ENCODE peak calls at places on chromosome 12, in nine cellular contexts. One of them, this sample, is unnamed.

GRCh38 chr12:48750769-48751356 is 34.4 kb upstream of the CCNT1 start:
- DNase-seq in body of pancreas: no peak
- DNase-seq in CD4-positive, alpha-beta memory T cell: no peak
- DNase-seq in neural progenitor cell: no peak
- DNase-seq in colonic mucosa: no peak
- DNase-seq in cardiac fibroblast: peak
- DNase-seq in HFF-Myc: no peak
- DNase-seq in astrocyte of the cerebellum: no peak
- DNase-seq in ovary: no peak
- DNase-seq in this sample: no peak

GRCh38 chr12:25388216-25388615 is 137.5 kb upstream of the KRAS start:
- DNase-seq in CD4-positive, alpha-beta memory T cell: peak
- DNase-seq in cardiac fibroblast: no peak
- DNase-seq in colonic mucosa: peak
- DNase-seq in ovary: no peak
- DNase-seq in astrocyte of the cerebellum: peak
- DNase-seq in body of pancreas: no peak
- DNase-seq in HFF-Myc: no peak
- DNase-seq in neural progenitor cell: no peak
- DNase-seq in this sample: no peak

GRCh38 chr12:63855299-63855698 is 10.8 kb downstream of the SRGAP1 start:
- DNase-seq in neural progenitor cell: no peak
- DNase-seq in CD4-positive, alpha-beta memory T cell: no peak
- DNase-seq in colonic mucosa: no peak
- DNase-seq in HFF-Myc: no peak
- DNase-seq in astrocyte of the cerebellum: no peak
- DNase-seq in cardiac fibroblast: no peak
- DNase-seq in ovary: no peak
- DNase-seq in body of pancreas: no peak
- DNase-seq in this sample: no peak

GRCh38 chr12:26319511-26319910 is 124.1 kb downstream of the SSPN start:
- DNase-seq in ovary: peak
- DNase-seq in body of pancreas: peak
- DNase-seq in HFF-Myc: no peak
- DNase-seq in cardiac fibroblast: peak
- DNase-seq in CD4-positive, alpha-beta memory T cell: no peak
- DNase-seq in neural progenitor cell: no peak
- DNase-seq in astrocyte of the cerebellum: peak
- DNase-seq in colonic mucosa: no peak
- DNase-seq in this sample: no peak

GRCh38 chr12:120222288-120222832 is 21.4 kb upstream of the RPLP0 start:
- DNase-seq in HFF-Myc: no peak
- DNase-seq in neural progenitor cell: no peak
- DNase-seq in colonic mucosa: no peak
- DNase-seq in body of pancreas: no peak
- DNase-seq in cardiac fibroblast: no peak
- DNase-seq in ovary: no peak
- DNase-seq in CD4-positive, alpha-beta memory T cell: no peak
- DNase-seq in astrocyte of the cerebellum: no peak
- DNase-seq in this sample: no peak

GRCh38 chr12:47218191-47218654 is 138.5 kb upstream of the AMIGO2 start:
- DNase-seq in body of pancreas: no peak
- DNase-seq in neural progenitor cell: no peak
- DNase-seq in CD4-positive, alpha-beta memory T cell: peak
- DNase-seq in HFF-Myc: no peak
- DNase-seq in astrocyte of the cerebellum: no peak
- DNase-seq in colonic mucosa: no peak
- DNase-seq in ovary: no peak
- DNase-seq in cardiac fibroblast: no peak
- DNase-seq in this sample: no peak

GRCh38 chr12:79441534-79441933 is 249.2 kb downstream of the PAWR start:
- DNase-seq in colonic mucosa: no peak
- DNase-seq in neural progenitor cell: no peak
- DNase-seq in ovary: no peak
- DNase-seq in HFF-Myc: no peak
- DNase-seq in astrocyte of the cerebellum: no peak
- DNase-seq in cardiac fibroblast: peak
- DNase-seq in body of pancreas: no peak
- DNase-seq in CD4-positive, alpha-beta memory T cell: no peak
- DNase-seq in this sample: no peak

GRCh38 chr12:104573-105081 is 38.1 kb downstream of the IQSEC3 start:
- DNase-seq in colonic mucosa: peak
- DNase-seq in CD4-positive, alpha-beta memory T cell: no peak
- DNase-seq in neural progenitor cell: peak
- DNase-seq in cardiac fibroblast: no peak
- DNase-seq in body of pancreas: peak
- DNase-seq in HFF-Myc: no peak
- DNase-seq in astrocyte of the cerebellum: no peak
- DNase-seq in ovary: peak
- DNase-seq in this sample: no peak

GRCh38 chr12:104557488-104558195 is 100.9 kb downstream of the CHST11 start:
- DNase-seq in body of pancreas: no peak
- DNase-seq in neural progenitor cell: no peak
- DNase-seq in astrocyte of the cerebellum: no peak
- DNase-seq in cardiac fibroblast: no peak
- DNase-seq in HFF-Myc: no peak
- DNase-seq in CD4-positive, alpha-beta memory T cell: no peak
- DNase-seq in colonic mucosa: no peak
- DNase-seq in ovary: no peak
- DNase-seq in this sample: no peak

GRCh38 chr12:119460876-119461275 is 126.3 kb downstream of the CCDC60 start:
- DNase-seq in body of pancreas: no peak
- DNase-seq in colonic mucosa: no peak
- DNase-seq in neural progenitor cell: no peak
- DNase-seq in ovary: no peak
- DNase-seq in cardiac fibroblast: no peak
- DNase-seq in CD4-positive, alpha-beta memory T cell: no peak
- DNase-seq in astrocyte of the cerebellum: no peak
- DNase-seq in HFF-Myc: no peak
- DNase-seq in this sample: no peak

GRCh38 chr12:105084251-105085250 is at the start of gene ALDH1L2:
- DNase-seq in astrocyte of the cerebellum: no peak
- DNase-seq in ovary: peak
- DNase-seq in cardiac fibroblast: peak
- DNase-seq in colonic mucosa: peak
- DNase-seq in neural progenitor cell: peak
- DNase-seq in HFF-Myc: peak
- DNase-seq in body of pancreas: peak
- DNase-seq in CD4-positive, alpha-beta memory T cell: no peak
- DNase-seq in this sample: peak

GRCh38 chr12:124673881-124674617 is 106.6 kb upstream of the NCOR2 start:
- DNase-seq in neural progenitor cell: no peak
- DNase-seq in body of pancreas: no peak
- DNase-seq in colonic mucosa: no peak
- DNase-seq in astrocyte of the cerebellum: no peak
- DNase-seq in ovary: peak
- DNase-seq in cardiac fibroblast: no peak
- DNase-seq in HFF-Myc: no peak
- DNase-seq in CD4-positive, alpha-beta memory T cell: no peak
- DNase-seq in this sample: no peak

GRCh38 chr12:96196781-96197180 is 2.6 kb downstream of the ELK3 start:
- DNase-seq in body of pancreas: no peak
- DNase-seq in ovary: no peak
- DNase-seq in astrocyte of the cerebellum: no peak
- DNase-seq in CD4-positive, alpha-beta memory T cell: no peak
- DNase-seq in colonic mucosa: no peak
- DNase-seq in cardiac fibroblast: peak
- DNase-seq in HFF-Myc: no peak
- DNase-seq in neural progenitor cell: no peak
- DNase-seq in this sample: no peak

GRCh38 chr12:104816845-104817503 is 141.1 kb downstream of the SLC41A2 start:
- DNase-seq in body of pancreas: no peak
- DNase-seq in cardiac fibroblast: peak
- DNase-seq in CD4-positive, alpha-beta memory T cell: no peak
- DNase-seq in colonic mucosa: no peak
- DNase-seq in HFF-Myc: no peak
- DNase-seq in astrocyte of the cerebellum: no peak
- DNase-seq in ovary: no peak
- DNase-seq in neural progenitor cell: no peak
- DNase-seq in this sample: no peak

GRCh38 chr12:109800536-109800935 is 32.7 kb downstream of the TRPV4 start:
- DNase-seq in body of pancreas: no peak
- DNase-seq in ovary: no peak
- DNase-seq in astrocyte of the cerebellum: no peak
- DNase-seq in cardiac fibroblast: no peak
- DNase-seq in HFF-Myc: no peak
- DNase-seq in colonic mucosa: no peak
- DNase-seq in CD4-positive, alpha-beta memory T cell: no peak
- DNase-seq in neural progenitor cell: no peak
- DNase-seq in this sample: no peak

GRCh38 chr12:124842800-124843510 is 20.7 kb downstream of the SCARB1 start:
- DNase-seq in astrocyte of the cerebellum: no peak
- DNase-seq in colonic mucosa: peak
- DNase-seq in neural progenitor cell: no peak
- DNase-seq in body of pancreas: no peak
- DNase-seq in CD4-positive, alpha-beta memory T cell: no peak
- DNase-seq in ovary: no peak
- DNase-seq in cardiac fibroblast: no peak
- DNase-seq in HFF-Myc: no peak
- DNase-seq in this sample: no peak

GRCh38 chr12:52735106-52735505 is 31.8 kb upstream of the KRT77 start:
- DNase-seq in cardiac fibroblast: no peak
- DNase-seq in CD4-positive, alpha-beta memory T cell: no peak
- DNase-seq in body of pancreas: no peak
- DNase-seq in HFF-Myc: no peak
- DNase-seq in neural progenitor cell: no peak
- DNase-seq in ovary: no peak
- DNase-seq in astrocyte of the cerebellum: no peak
- DNase-seq in colonic mucosa: no peak
- DNase-seq in this sample: no peak

GRCh38 chr12:102964872-102965271 is 7.4 kb downstream of the ASCL1 start:
- DNase-seq in CD4-positive, alpha-beta memory T cell: no peak
- DNase-seq in cardiac fibroblast: no peak
- DNase-seq in colonic mucosa: peak
- DNase-seq in astrocyte of the cerebellum: no peak
- DNase-seq in neural progenitor cell: peak
- DNase-seq in HFF-Myc: no peak
- DNase-seq in body of pancreas: peak
- DNase-seq in ovary: no peak
- DNase-seq in this sample: no peak

GRCh38 chr12:3728686-3729085 is 24.2 kb downstream of the CRACR2A start:
- DNase-seq in body of pancreas: peak
- DNase-seq in cardiac fibroblast: no peak
- DNase-seq in CD4-positive, alpha-beta memory T cell: peak
- DNase-seq in colonic mucosa: no peak
- DNase-seq in HFF-Myc: no peak
- DNase-seq in neural progenitor cell: no peak
- DNase-seq in astrocyte of the cerebellum: no peak
- DNase-seq in ovary: no peak
- DNase-seq in this sample: no peak

GRCh38 chr12:122420471-122421262 is 1.8 kb downstream of the CLIP1 start:
- DNase-seq in HFF-Myc: no peak
- DNase-seq in colonic mucosa: no peak
- DNase-seq in body of pancreas: peak
- DNase-seq in ovary: no peak
- DNase-seq in neural progenitor cell: no peak
- DNase-seq in CD4-positive, alpha-beta memory T cell: no peak
- DNase-seq in astrocyte of the cerebellum: no peak
- DNase-seq in cardiac fibroblast: no peak
- DNase-seq in this sample: no peak
- H3K4me3 ChIP-seq in HFF-Myc: peak
- H3K4me3 ChIP-seq in colonic mucosa: no peak
- H3K4me3 ChIP-seq in body of pancreas: no peak
- H3K4me3 ChIP-seq in ovary: peak
- H3K4me3 ChIP-seq in neural progenitor cell: peak
- H3K4me3 ChIP-seq in CD4-positive, alpha-beta memory T cell: peak
- H3K4me3 ChIP-seq in astrocyte of the cerebellum: peak
- H3K4me3 ChIP-seq in cardiac fibroblast: peak
- H3K4me3 ChIP-seq in this sample: peak

GRCh38 chr12:40032433-40033259 is 73.2 kb downstream of the SLC2A13 start:
- DNase-seq in CD4-positive, alpha-beta memory T cell: no peak
- DNase-seq in body of pancreas: peak
- DNase-seq in neural progenitor cell: peak
- DNase-seq in cardiac fibroblast: no peak
- DNase-seq in colonic mucosa: no peak
- DNase-seq in HFF-Myc: no peak
- DNase-seq in ovary: no peak
- DNase-seq in astrocyte of the cerebellum: no peak
- DNase-seq in this sample: no peak
- H3K4me3 ChIP-seq in CD4-positive, alpha-beta memory T cell: no peak
- H3K4me3 ChIP-seq in body of pancreas: no peak
- H3K4me3 ChIP-seq in neural progenitor cell: no peak
- H3K4me3 ChIP-seq in cardiac fibroblast: no peak
- H3K4me3 ChIP-seq in colonic mucosa: peak
- H3K4me3 ChIP-seq in HFF-Myc: no peak
- H3K4me3 ChIP-seq in ovary: no peak
- H3K4me3 ChIP-seq in astrocyte of the cerebellum: no peak
- H3K4me3 ChIP-seq in this sample: no peak

GRCh38 chr12:106360400-106360994 is 2.9 kb downstream of the POLR3B start:
- DNase-seq in cardiac fibroblast: no peak
- DNase-seq in ovary: no peak
- DNase-seq in body of pancreas: no peak
- DNase-seq in neural progenitor cell: no peak
- DNase-seq in astrocyte of the cerebellum: no peak
- DNase-seq in HFF-Myc: no peak
- DNase-seq in CD4-positive, alpha-beta memory T cell: no peak
- DNase-seq in colonic mucosa: no peak
- DNase-seq in this sample: no peak
- H3K4me3 ChIP-seq in cardiac fibroblast: no peak
- H3K4me3 ChIP-seq in ovary: no peak
- H3K4me3 ChIP-seq in body of pancreas: no peak
- H3K4me3 ChIP-seq in neural progenitor cell: no peak
- H3K4me3 ChIP-seq in astrocyte of the cerebellum: no peak
- H3K4me3 ChIP-seq in HFF-Myc: no peak
- H3K4me3 ChIP-seq in CD4-positive, alpha-beta memory T cell: no peak
- H3K4me3 ChIP-seq in colonic mucosa: no peak
- H3K4me3 ChIP-seq in this sample: no peak

GRCh38 chr12:123076604-123077297 is 74.1 kb downstream of the PITPNM2 start:
- DNase-seq in CD4-positive, alpha-beta memory T cell: peak
- DNase-seq in ovary: peak
- DNase-seq in HFF-Myc: no peak
- DNase-seq in body of pancreas: no peak
- DNase-seq in cardiac fibroblast: no peak
- DNase-seq in neural progenitor cell: no peak
- DNase-seq in astrocyte of the cerebellum: no peak
- DNase-seq in colonic mucosa: no peak
- DNase-seq in this sample: no peak
- H3K4me3 ChIP-seq in CD4-positive, alpha-beta memory T cell: peak
- H3K4me3 ChIP-seq in ovary: no peak
- H3K4me3 ChIP-seq in HFF-Myc: no peak
- H3K4me3 ChIP-seq in body of pancreas: no peak
- H3K4me3 ChIP-seq in cardiac fibroblast: no peak
- H3K4me3 ChIP-seq in neural progenitor cell: no peak
- H3K4me3 ChIP-seq in astrocyte of the cerebellum: no peak
- H3K4me3 ChIP-seq in colonic mucosa: no peak
- H3K4me3 ChIP-seq in this sample: no peak

GRCh38 chr12:11675952-11676505 is 26.6 kb downstream of the ETV6 start:
- DNase-seq in colonic mucosa: no peak
- DNase-seq in cardiac fibroblast: no peak
- DNase-seq in astrocyte of the cerebellum: no peak
- DNase-seq in ovary: no peak
- DNase-seq in body of pancreas: no peak
- DNase-seq in CD4-positive, alpha-beta memory T cell: no peak
- DNase-seq in HFF-Myc: no peak
- DNase-seq in neural progenitor cell: no peak
- DNase-seq in this sample: no peak
- H3K4me3 ChIP-seq in colonic mucosa: no peak
- H3K4me3 ChIP-seq in cardiac fibroblast: no peak
- H3K4me3 ChIP-seq in astrocyte of the cerebellum: no peak
- H3K4me3 ChIP-seq in ovary: no peak
- H3K4me3 ChIP-seq in body of pancreas: no peak
- H3K4me3 ChIP-seq in CD4-positive, alpha-beta memory T cell: no peak
- H3K4me3 ChIP-seq in HFF-Myc: no peak
- H3K4me3 ChIP-seq in neural progenitor cell: no peak
- H3K4me3 ChIP-seq in this sample: no peak